ENCODE peak calls at places on chromosomes 11 and 22, in four cellular contexts. One of them, this sample, is unnamed.

GRCh38 chr22:31247726-31248125 is 35.6 kb downstream of the LIMK2 start:
- DNase-seq in CD14-positive monocyte: no peak
- DNase-seq in heart left ventricle: no peak
- DNase-seq in HCT116: no peak
- DNase-seq in this sample: no peak

GRCh38 chr22:17777005-17777716 is 2.9 kb upstream of the BID start:
- DNase-seq in heart left ventricle: no peak
- DNase-seq in CD14-positive monocyte: peak
- DNase-seq in HCT116: no peak
- DNase-seq in this sample: peak

GRCh38 chr22:38504731-38505594 is 1.1 kb downstream of the DDX17 start:
- DNase-seq in CD14-positive monocyte: peak
- DNase-seq in HCT116: no peak
- DNase-seq in heart left ventricle: peak
- DNase-seq in this sample: peak

GRCh38 chr22:20211409-20211996 is 56.6 kb downstream of the RTN4R start:
- DNase-seq in HCT116: no peak
- DNase-seq in heart left ventricle: no peak
- DNase-seq in CD14-positive monocyte: no peak
- DNase-seq in this sample: no peak

GRCh38 chr11:26027887-26028286 is 304.0 kb upstream of the ANO3 start:
- DNase-seq in HCT116: no peak
- DNase-seq in CD14-positive monocyte: no peak
- DNase-seq in heart left ventricle: no peak
- DNase-seq in this sample: no peak

GRCh38 chr11:106333678-106334077 is 256.2 kb downstream of the AASDHPPT start:
- DNase-seq in CD14-positive monocyte: no peak
- DNase-seq in HCT116: no peak
- DNase-seq in heart left ventricle: no peak
- DNase-seq in this sample: no peak

GRCh38 chr11:120229451-120230424 is 10.2 kb upstream of the POU2F3 start:
- DNase-seq in heart left ventricle: no peak
- DNase-seq in HCT116: no peak
- DNase-seq in CD14-positive monocyte: no peak
- DNase-seq in this sample: no peak

GRCh38 chr11:61862714-61863547 is 28.4 kb downstream of the FADS3 start:
- DNase-seq in CD14-positive monocyte: no peak
- DNase-seq in heart left ventricle: no peak
- DNase-seq in HCT116: no peak
- DNase-seq in this sample: no peak

GRCh38 chr22:38700271-38700788 is 413 bp downstream of the JOSD1 start:
- DNase-seq in heart left ventricle: peak
- DNase-seq in HCT116: no peak
- DNase-seq in CD14-positive monocyte: peak
- DNase-seq in this sample: no peak

GRCh38 chr22:41290262-41291221 is 4.6 kb upstream of the RANGAP1 start:
- DNase-seq in HCT116: no peak
- DNase-seq in CD14-positive monocyte: no peak
- DNase-seq in heart left ventricle: no peak
- DNase-seq in this sample: no peak

GRCh38 chr11:130639369-130639768 is 190.9 kb downstream of the ADAMTS15 start:
- DNase-seq in heart left ventricle: no peak
- DNase-seq in CD14-positive monocyte: no peak
- DNase-seq in HCT116: no peak
- DNase-seq in this sample: no peak

GRCh38 chr11:122077459-122077858 is 38.6 kb downstream of the BLID start:
- DNase-seq in heart left ventricle: no peak
- DNase-seq in HCT116: no peak
- DNase-seq in CD14-positive monocyte: no peak
- DNase-seq in this sample: no peak

GRCh38 chr22:30301995-30302809 is 12.9 kb upstream of the CASTOR1 start:
- DNase-seq in heart left ventricle: peak
- DNase-seq in CD14-positive monocyte: peak
- DNase-seq in HCT116: no peak
- DNase-seq in this sample: peak

GRCh38 chr11:91243065-91243464 is 981.6 kb upstream of the FAT3 start:
- DNase-seq in HCT116: no peak
- DNase-seq in CD14-positive monocyte: no peak
- DNase-seq in heart left ventricle: no peak
- DNase-seq in this sample: no peak

GRCh38 chr11:123579482-123579812 is 75.0 kb downstream of the SCN3B start:
- DNase-seq in heart left ventricle: no peak
- DNase-seq in HCT116: no peak
- DNase-seq in CD14-positive monocyte: no peak
- DNase-seq in this sample: no peak

GRCh38 chr11:66883021-66883968 is 26.4 kb downstream of the LRFN4 start:
- DNase-seq in HCT116: peak
- DNase-seq in CD14-positive monocyte: no peak
- DNase-seq in heart left ventricle: peak
- DNase-seq in this sample: peak

GRCh38 chr11:33674035-33674814 is 26.4 kb downstream of the C11orf91 start:
- DNase-seq in HCT116: no peak
- DNase-seq in heart left ventricle: no peak
- DNase-seq in CD14-positive monocyte: no peak
- DNase-seq in this sample: no peak

GRCh38 chr22:50531546-50532352 is 1.9 kb upstream of the TYMP start:
- DNase-seq in CD14-positive monocyte: peak
- DNase-seq in HCT116: no peak
- DNase-seq in heart left ventricle: peak
- DNase-seq in this sample: peak

GRCh38 chr11:104306862-104307474 is 143.0 kb upstream of the PDGFD start:
- DNase-seq in heart left ventricle: no peak
- DNase-seq in HCT116: no peak
- DNase-seq in CD14-positive monocyte: no peak
- DNase-seq in this sample: no peak

GRCh38 chr11:115498354-115498753 is 5.9 kb downstream of the CADM1 start:
- DNase-seq in CD14-positive monocyte: no peak
- DNase-seq in heart left ventricle: no peak
- DNase-seq in HCT116: no peak
- DNase-seq in this sample: no peak

GRCh38 chr11:20854214-20854613 is 184.8 kb downstream of the NELL1 start:
- DNase-seq in HCT116: no peak
- DNase-seq in heart left ventricle: no peak
- DNase-seq in CD14-positive monocyte: no peak
- DNase-seq in this sample: no peak

GRCh38 chr22:48682517-48682916 is 1145.2 kb downstream of the BRD1 start:
- DNase-seq in heart left ventricle: no peak
- DNase-seq in CD14-positive monocyte: no peak
- DNase-seq in HCT116: no peak
- DNase-seq in this sample: no peak

GRCh38 chr22:48678171-48679135 is 1149.2 kb downstream of the BRD1 start:
- DNase-seq in HCT116: no peak
- DNase-seq in CD14-positive monocyte: no peak
- DNase-seq in heart left ventricle: no peak
- DNase-seq in this sample: no peak

GRCh38 chr22:48680601-48681000 is 1147.1 kb downstream of the BRD1 start:
- DNase-seq in CD14-positive monocyte: no peak
- DNase-seq in HCT116: no peak
- DNase-seq in heart left ventricle: no peak
- DNase-seq in this sample: no peak

GRCh38 chr22:48677621-48678020 is 1150.1 kb downstream of the BRD1 start:
- DNase-seq in HCT116: no peak
- DNase-seq in CD14-positive monocyte: no peak
- DNase-seq in heart left ventricle: no peak
- DNase-seq in this sample: no peak

GRCh38 chr22:48679656-48680555 is 1147.8 kb downstream of the BRD1 start:
- DNase-seq in HCT116: no peak
- DNase-seq in heart left ventricle: no peak
- DNase-seq in CD14-positive monocyte: no peak
- DNase-seq in this sample: no peak
- TF ChIP-seq CTCF in HCT116: no peak
- TF ChIP-seq CTCF in heart left ventricle: no peak
- TF ChIP-seq CTCF in CD14-positive monocyte: no peak
- TF ChIP-seq CTCF in this sample: no peak

DNA sequence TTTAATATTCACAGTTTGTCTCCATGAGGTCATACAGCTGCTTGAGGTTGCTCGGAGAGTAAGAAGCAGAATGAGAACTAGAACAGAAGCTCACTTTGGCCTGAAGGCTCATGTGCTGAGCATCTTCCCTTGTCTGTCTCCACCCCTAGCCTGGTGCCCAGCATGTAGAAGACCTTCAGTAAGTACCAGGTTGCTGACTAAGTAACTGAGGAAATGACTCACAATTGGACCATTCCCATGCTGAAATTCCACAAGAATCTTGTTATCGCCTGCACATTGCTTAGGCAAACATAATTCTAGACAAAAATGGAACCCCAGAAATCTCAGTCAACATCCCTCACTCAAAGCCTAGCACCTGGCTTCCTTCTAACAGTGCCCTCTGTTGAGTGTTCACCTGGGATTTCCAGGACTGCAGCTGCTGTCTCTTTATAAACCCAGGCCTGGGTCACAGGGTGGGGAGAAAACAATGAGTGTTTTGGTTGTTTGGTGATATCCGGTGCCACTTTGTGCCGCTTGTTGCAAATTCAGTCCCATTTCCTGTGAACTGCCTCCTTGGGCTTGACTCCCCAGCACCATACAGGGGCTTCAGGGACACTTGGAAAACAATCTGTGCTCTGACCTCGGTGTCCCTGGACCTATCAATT is 406.8 kb downstream of the ETS1 start:
- DNase-seq in heart left ventricle: no peak
- DNase-seq in HCT116: no peak
- DNase-seq in CD14-positive monocyte: no peak
- DNase-seq in this sample: no peak
- TF ChIP-seq CTCF in heart left ventricle: no peak
- TF ChIP-seq CTCF in HCT116: no peak
- TF ChIP-seq CTCF in CD14-positive monocyte: no peak
- TF ChIP-seq CTCF in this sample: no peak

GRCh38 chr22:27711756-27712155 is 89.8 kb downstream of the MN1 start:
- DNase-seq in HCT116: no peak
- DNase-seq in CD14-positive monocyte: no peak
- DNase-seq in heart left ventricle: no peak
- DNase-seq in this sample: no peak

GRCh38 chr22:27717094-27717493 is 84.5 kb downstream of the MN1 start:
- DNase-seq in CD14-positive monocyte: no peak
- DNase-seq in heart left ventricle: no peak
- DNase-seq in HCT116: no peak
- DNase-seq in this sample: no peak

GRCh38 chr22:27716074-27716473 is 85.5 kb downstream of the MN1 start:
- DNase-seq in CD14-positive monocyte: no peak
- DNase-seq in heart left ventricle: no peak
- DNase-seq in HCT116: no peak
- DNase-seq in this sample: no peak

GRCh38 chr22:27714076-27714475 is 87.5 kb downstream of the MN1 start:
- DNase-seq in CD14-positive monocyte: no peak
- DNase-seq in heart left ventricle: no peak
- DNase-seq in HCT116: no peak
- DNase-seq in this sample: no peak

DNA sequence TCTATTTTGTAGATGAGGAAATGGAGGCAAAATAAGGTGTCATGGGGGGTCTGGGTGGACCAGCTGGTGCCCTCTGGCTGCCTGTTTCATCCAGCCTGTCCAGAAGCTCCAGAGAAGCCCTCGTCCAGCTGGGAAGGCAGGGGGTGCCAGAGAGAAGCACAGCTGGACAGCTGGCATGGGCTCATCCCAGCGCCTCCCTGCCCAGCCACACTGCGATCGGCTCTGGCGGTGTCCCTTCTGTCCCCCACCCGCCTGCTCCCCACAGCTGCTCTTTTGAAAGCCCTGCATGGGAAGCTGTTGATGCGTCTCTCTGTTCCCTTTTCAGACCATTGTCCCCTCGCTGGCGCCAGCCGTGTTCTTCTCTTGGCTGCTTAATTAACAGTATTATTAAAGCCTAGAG is 86.5 kb downstream of the MN1 start:
- DNase-seq in CD14-positive monocyte: peak
- DNase-seq in heart left ventricle: peak
- DNase-seq in HCT116: no peak
- DNase-seq in this sample: no peak
- TF ChIP-seq CTCF in CD14-positive monocyte: peak
- TF ChIP-seq CTCF in heart left ventricle: no peak
- TF ChIP-seq CTCF in HCT116: peak
- TF ChIP-seq CTCF in this sample: no peak

DNA sequence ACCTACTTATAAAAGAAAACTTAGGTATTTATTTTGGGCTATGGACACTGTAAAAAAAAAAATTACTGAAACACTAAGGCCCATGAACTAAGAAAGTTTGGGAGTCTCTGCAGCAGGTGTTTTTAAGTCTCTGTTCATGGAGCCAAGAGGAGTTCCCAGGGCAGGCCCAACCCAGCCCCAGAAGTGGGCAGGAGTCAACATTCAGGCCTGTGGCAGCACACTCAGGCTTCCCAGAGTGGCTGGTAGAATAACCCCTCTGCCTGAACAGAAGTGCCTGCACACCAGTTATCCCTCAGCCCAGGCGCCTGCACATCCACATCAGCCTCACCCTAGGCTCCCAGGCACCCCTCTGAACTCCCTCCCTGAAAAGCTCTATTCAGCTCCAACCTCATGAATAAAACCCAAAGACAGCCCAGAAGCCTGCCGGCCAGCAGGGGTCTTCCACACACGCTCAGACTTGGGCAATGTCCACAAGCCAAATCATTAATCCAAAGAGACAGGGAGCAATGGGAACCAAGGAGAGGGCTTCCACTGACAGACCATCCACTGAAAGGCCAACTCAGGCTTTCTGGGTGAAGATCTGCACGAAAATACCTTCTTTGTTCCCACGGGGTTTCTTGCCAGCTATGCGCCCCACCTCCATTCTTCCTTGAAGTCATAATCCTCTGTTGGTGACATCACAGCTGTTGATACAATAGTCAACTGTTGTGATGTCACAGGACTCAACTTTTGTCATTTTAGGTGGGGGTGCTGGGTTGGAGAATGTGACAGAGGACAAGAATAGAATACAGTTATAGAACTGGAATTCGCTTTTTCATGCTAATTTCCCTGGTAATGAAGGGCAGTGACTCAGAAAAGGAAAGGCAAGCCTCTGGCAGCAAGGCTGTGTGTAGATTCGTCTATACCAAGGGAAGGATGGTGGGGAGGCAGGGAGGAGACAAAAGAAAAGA is 83.7 kb downstream of the RPL27A start:
- DNase-seq in HCT116: no peak
- DNase-seq in CD14-positive monocyte: no peak
- DNase-seq in heart left ventricle: no peak
- DNase-seq in this sample: no peak
- TF ChIP-seq CTCF in HCT116: no peak
- TF ChIP-seq CTCF in CD14-positive monocyte: no peak
- TF ChIP-seq CTCF in heart left ventricle: no peak
- TF ChIP-seq CTCF in this sample: no peak

This sample was measured in activated B cell treated with CpG ODN at 0.5 μM for 24 hours.